ENCODE peak calls at places on chromosome 3, in six cellular contexts. One of them, this sample, is unnamed.
A peak's percentile ranks its signal among the peaks of the same experiment; 100 is the strongest.

GRCh38 chr3:27880969-27881892 is 159.1 kb upstream of the EOMES start:
- DNase-seq in IMR-90: no peak
- DNase-seq in H1: no peak
- DNase-seq in H9: no peak
- DNase-seq in trophoblast cell: no peak
- DNase-seq in mesenchymal stem cell: no peak
- DNase-seq in this sample: no peak

GRCh38 chr3:140093742-140094141 is 158.8 kb downstream of the CLSTN2 start:
- DNase-seq in IMR-90: peak; percentile 46
- DNase-seq in H1: no peak
- DNase-seq in H9: no peak
- DNase-seq in trophoblast cell: no peak
- DNase-seq in mesenchymal stem cell: no peak
- DNase-seq in this sample: no peak

GRCh38 chr3:15892828-15893227 is 95.0 kb upstream of the ANKRD28 start:
- DNase-seq in IMR-90: peak; percentile 81
- DNase-seq in H1: no peak
- DNase-seq in H9: no peak
- DNase-seq in trophoblast cell: no peak
- DNase-seq in mesenchymal stem cell: no peak
- DNase-seq in this sample: no peak

GRCh38 chr3:4506559-4507009 is 13.4 kb downstream of the ITPR1 start:
- DNase-seq in IMR-90: no peak
- DNase-seq in H1: no peak
- DNase-seq in H9: no peak
- DNase-seq in trophoblast cell: no peak
- DNase-seq in mesenchymal stem cell: no peak
- DNase-seq in this sample: no peak

GRCh38 chr3:163726125-163726524 is 1352.2 kb downstream of the SI start:
- DNase-seq in IMR-90: no peak
- DNase-seq in H1: no peak
- DNase-seq in H9: no peak
- DNase-seq in trophoblast cell: no peak
- DNase-seq in mesenchymal stem cell: no peak
- DNase-seq in this sample: no peak

GRCh38 chr3:106528932-106529331 is 660.1 kb upstream of the CBLB start:
- DNase-seq in IMR-90: no peak
- DNase-seq in H1: no peak
- DNase-seq in H9: no peak
- DNase-seq in trophoblast cell: no peak
- DNase-seq in mesenchymal stem cell: no peak
- DNase-seq in this sample: no peak

GRCh38 chr3:73141531-73141930 is 80.1 kb downstream of the EBLN2 start:
- DNase-seq in IMR-90: no peak
- DNase-seq in H1: no peak
- DNase-seq in H9: no peak
- DNase-seq in trophoblast cell: no peak
- DNase-seq in mesenchymal stem cell: no peak
- DNase-seq in this sample: no peak

GRCh38 chr3:176987901-176988300 is 209.4 kb downstream of the TBL1XR1 start:
- DNase-seq in IMR-90: peak; percentile 48
- DNase-seq in H1: no peak
- DNase-seq in H9: no peak
- DNase-seq in trophoblast cell: no peak
- DNase-seq in mesenchymal stem cell: peak; percentile 16
- DNase-seq in this sample: no peak

GRCh38 chr3:36911990-36912804 is 32.7 kb downstream of the TRANK1 start:
- DNase-seq in IMR-90: peak; percentile 94
- DNase-seq in H1: no peak
- DNase-seq in H9: no peak
- DNase-seq in trophoblast cell: no peak
- DNase-seq in mesenchymal stem cell: peak; percentile 93
- DNase-seq in this sample: no peak

GRCh38 chr3:148816971-148817519 is 10.6 kb upstream of the CPB1 start:
- DNase-seq in IMR-90: no peak
- DNase-seq in H1: no peak
- DNase-seq in H9: no peak
- DNase-seq in trophoblast cell: no peak
- DNase-seq in mesenchymal stem cell: no peak
- DNase-seq in this sample: no peak

GRCh38 chr3:183766107-183766506 is 59.3 kb downstream of the MAP6D1 start:
- DNase-seq in IMR-90: no peak
- DNase-seq in H1: no peak
- DNase-seq in H9: no peak
- DNase-seq in trophoblast cell: no peak
- DNase-seq in mesenchymal stem cell: no peak
- DNase-seq in this sample: no peak

GRCh38 chr3:10398341-10398740 is 77.4 kb upstream of the SEC13 start:
- DNase-seq in IMR-90: no peak
- DNase-seq in H1: no peak
- DNase-seq in H9: no peak
- DNase-seq in trophoblast cell: no peak
- DNase-seq in mesenchymal stem cell: no peak
- DNase-seq in this sample: no peak

GRCh38 chr3:166085164-166085830 is 248.1 kb upstream of the BCHE start:
- DNase-seq in IMR-90: no peak
- DNase-seq in H1: no peak
- DNase-seq in H9: no peak
- DNase-seq in trophoblast cell: no peak
- DNase-seq in mesenchymal stem cell: no peak
- DNase-seq in this sample: no peak

GRCh38 chr3:139524841-139525538 is 14.6 kb downstream of the RBP1 start:
- DNase-seq in IMR-90: no peak
- DNase-seq in H1: peak; percentile 37
- DNase-seq in H9: no peak
- DNase-seq in trophoblast cell: no peak
- DNase-seq in mesenchymal stem cell: no peak
- DNase-seq in this sample: no peak

GRCh38 chr3:36764704-36765038 is 318 bp upstream of the DCLK3 start:
- DNase-seq in IMR-90: no peak
- DNase-seq in H1: no peak
- DNase-seq in H9: no peak
- DNase-seq in trophoblast cell: no peak
- DNase-seq in mesenchymal stem cell: no peak
- DNase-seq in this sample: no peak

GRCh38 chr3:129382366-129382765 is 46.1 kb downstream of the EFCAB12 start:
- DNase-seq in IMR-90: no peak
- DNase-seq in H1: no peak
- DNase-seq in H9: no peak
- DNase-seq in trophoblast cell: no peak
- DNase-seq in mesenchymal stem cell: no peak
- DNase-seq in this sample: no peak

GRCh38 chr3:74623261-74623836 is 8.9 kb upstream of the CNTN3 start:
- DNase-seq in IMR-90: no peak
- DNase-seq in H1: no peak
- DNase-seq in H9: no peak
- DNase-seq in trophoblast cell: no peak
- DNase-seq in mesenchymal stem cell: no peak
- DNase-seq in this sample: no peak

GRCh38 chr3:98445949-98446406 is 17.0 kb upstream of the OR5K1 start:
- DNase-seq in IMR-90: no peak
- DNase-seq in H1: no peak
- DNase-seq in H9: no peak
- DNase-seq in trophoblast cell: no peak
- DNase-seq in mesenchymal stem cell: no peak
- DNase-seq in this sample: peak; percentile 1

GRCh38 chr3:4228295-4228694 is 74.9 kb upstream of the SETMAR start:
- DNase-seq in IMR-90: no peak
- DNase-seq in H1: no peak
- DNase-seq in H9: no peak
- DNase-seq in trophoblast cell: no peak
- DNase-seq in mesenchymal stem cell: no peak
- DNase-seq in this sample: no peak

GRCh38 chr3:126349071-126349470 is 8.1 kb downstream of the KLF15 start:
- DNase-seq in IMR-90: no peak
- DNase-seq in H1: no peak
- DNase-seq in H9: no peak
- DNase-seq in trophoblast cell: no peak
- DNase-seq in mesenchymal stem cell: no peak
- DNase-seq in this sample: no peak

GRCh38 chr3:52685285-52685704 is 418 bp downstream of the PBRM1 start:
- DNase-seq in IMR-90: no peak
- DNase-seq in H1: no peak
- DNase-seq in H9: peak; percentile 84
- DNase-seq in trophoblast cell: peak; percentile 88
- DNase-seq in mesenchymal stem cell: peak; percentile 75
- DNase-seq in this sample: no peak

GRCh38 chr3:45552031-45552772 is 42.3 kb upstream of the LIMD1 start:
- DNase-seq in IMR-90: no peak
- DNase-seq in H1: no peak
- DNase-seq in H9: no peak
- DNase-seq in trophoblast cell: no peak
- DNase-seq in mesenchymal stem cell: no peak
- DNase-seq in this sample: no peak

GRCh38 chr3:37945803-37946530 is 44.6 kb upstream of the VILL start:
- DNase-seq in IMR-90: peak; percentile 67
- DNase-seq in H1: peak; percentile 42
- DNase-seq in H9: no peak
- DNase-seq in trophoblast cell: peak; percentile 85
- DNase-seq in mesenchymal stem cell: peak; percentile 82
- DNase-seq in this sample: no peak

GRCh38 chr3:192906940-192907339 is 10.7 kb downstream of the MB21D2 start:
- DNase-seq in IMR-90: no peak
- DNase-seq in H1: no peak
- DNase-seq in H9: no peak
- DNase-seq in trophoblast cell: peak; percentile 32
- DNase-seq in mesenchymal stem cell: peak; percentile 83
- DNase-seq in this sample: no peak

GRCh38 chr3:192905980-192906678 is 11.5 kb downstream of the MB21D2 start:
- DNase-seq in IMR-90: no peak
- DNase-seq in H1: no peak
- DNase-seq in H9: no peak
- DNase-seq in trophoblast cell: no peak
- DNase-seq in mesenchymal stem cell: no peak
- DNase-seq in this sample: no peak

GRCh38 chr3:192907784-192908183 is 9.9 kb downstream of the MB21D2 start:
- DNase-seq in IMR-90: no peak
- DNase-seq in H1: no peak
- DNase-seq in H9: no peak
- DNase-seq in trophoblast cell: peak; percentile 74
- DNase-seq in mesenchymal stem cell: peak; percentile 65
- DNase-seq in this sample: no peak

GRCh38 chr3:192902481-192903023 is 15.1 kb downstream of the MB21D2 start:
- DNase-seq in IMR-90: no peak
- DNase-seq in H1: no peak
- DNase-seq in H9: no peak
- DNase-seq in trophoblast cell: no peak
- DNase-seq in mesenchymal stem cell: no peak
- DNase-seq in this sample: no peak

GRCh38 chr3:192904632-192905289 is 12.9 kb downstream of the MB21D2 start:
- DNase-seq in IMR-90: no peak
- DNase-seq in H1: no peak
- DNase-seq in H9: no peak
- DNase-seq in trophoblast cell: no peak
- DNase-seq in mesenchymal stem cell: no peak
- DNase-seq in this sample: no peak
- H3K4me2 ChIP-seq in IMR-90: no peak overlapping the region
- H3K4me2 ChIP-seq in H1: no peak overlapping the region
- H3K4me2 ChIP-seq in H9: no peak overlapping the region
- H3K4me2 ChIP-seq in trophoblast cell: no peak overlapping the region
- H3K4me2 ChIP-seq in mesenchymal stem cell: no peak overlapping the region
- H3K4me2 ChIP-seq in this sample: no peak overlapping the region

GRCh38 chr3:188233320-188233719 is 79.4 kb downstream of the LPP start:
- DNase-seq in IMR-90: peak; percentile 78
- DNase-seq in H1: no peak
- DNase-seq in H9: no peak
- DNase-seq in trophoblast cell: no peak
- DNase-seq in mesenchymal stem cell: no peak
- DNase-seq in this sample: no peak

GRCh38 chr3:188239577-188239976 is 85.6 kb downstream of the LPP start:
- DNase-seq in IMR-90: no peak
- DNase-seq in H1: no peak
- DNase-seq in H9: no peak
- DNase-seq in trophoblast cell: no peak
- DNase-seq in mesenchymal stem cell: no peak
- DNase-seq in this sample: no peak

GRCh38 chr3:188234172-188234571 is 80.2 kb downstream of the LPP start:
- DNase-seq in IMR-90: peak; percentile 76
- DNase-seq in H1: no peak
- DNase-seq in H9: no peak
- DNase-seq in trophoblast cell: no peak
- DNase-seq in mesenchymal stem cell: peak; percentile 48
- DNase-seq in this sample: no peak

GRCh38 chr3:188239035-188239434 is 85.1 kb downstream of the LPP start:
- DNase-seq in IMR-90: no peak
- DNase-seq in H1: no peak
- DNase-seq in H9: no peak
- DNase-seq in trophoblast cell: no peak
- DNase-seq in mesenchymal stem cell: no peak
- DNase-seq in this sample: no peak

GRCh38 chr3:188236241-188236640 is 82.3 kb downstream of the LPP start:
- DNase-seq in IMR-90: no peak
- DNase-seq in H1: no peak
- DNase-seq in H9: no peak
- DNase-seq in trophoblast cell: no peak
- DNase-seq in mesenchymal stem cell: no peak
- DNase-seq in this sample: no peak
- H3K14ac ChIP-seq in IMR-90: peak overlapping the region; percentile 59
- H3K14ac ChIP-seq in H1: no peak overlapping the region
- H3K14ac ChIP-seq in H9: no peak overlapping the region
- H3K14ac ChIP-seq in trophoblast cell: no peak overlapping the region
- H3K14ac ChIP-seq in mesenchymal stem cell: no peak overlapping the region
- H3K14ac ChIP-seq in this sample: no peak overlapping the region

DNA sequence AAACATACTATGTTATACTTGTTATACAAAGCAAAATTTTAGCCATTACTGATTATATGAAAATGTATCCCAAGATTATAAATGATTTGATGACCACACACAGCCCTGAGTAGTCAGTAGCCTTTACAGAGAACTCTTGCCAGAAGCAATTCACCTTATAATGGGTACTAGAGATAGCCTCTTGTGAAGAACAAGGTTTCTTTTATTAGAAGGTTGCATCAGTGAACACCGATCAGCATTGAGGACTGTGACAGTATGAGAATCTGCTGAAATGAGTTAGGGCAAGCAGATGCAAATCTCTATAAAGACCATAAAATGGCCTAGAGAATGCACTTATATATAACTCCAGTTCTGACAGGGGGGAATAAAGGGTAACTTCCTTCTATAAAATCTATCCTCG is 10.1 kb downstream of the CDC25A start:
- DNase-seq in IMR-90: no peak
- DNase-seq in H1: no peak
- DNase-seq in H9: no peak
- DNase-seq in trophoblast cell: no peak
- DNase-seq in mesenchymal stem cell: no peak
- DNase-seq in this sample: no peak
- H4K91ac ChIP-seq in IMR-90: no peak overlapping the region
- H4K91ac ChIP-seq in H1: no peak overlapping the region
- H4K91ac ChIP-seq in H9: no peak overlapping the region
- H4K91ac ChIP-seq in trophoblast cell: no peak overlapping the region
- H4K91ac ChIP-seq in mesenchymal stem cell: no peak overlapping the region
- H4K91ac ChIP-seq in this sample: no peak overlapping the region

DNA sequence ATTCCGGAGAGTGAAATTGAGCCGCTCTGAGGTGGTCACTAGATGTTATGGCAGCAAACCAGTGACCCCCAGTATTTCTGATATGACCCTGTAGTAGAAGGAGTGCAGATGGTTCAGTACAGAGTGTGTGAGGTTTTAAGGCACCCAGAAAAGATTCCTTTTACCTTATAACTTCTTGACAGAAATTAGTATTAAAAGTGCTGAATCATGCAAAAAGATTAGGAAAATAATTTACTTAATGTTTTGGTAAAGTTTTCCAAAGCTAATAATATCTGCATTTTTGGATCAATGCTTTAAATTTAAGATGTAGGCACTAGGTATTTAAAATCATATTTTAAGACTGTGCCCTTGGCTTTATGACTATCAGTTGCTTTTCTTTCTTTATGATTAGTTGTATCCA is 241.8 kb upstream of the TOPAZ1 start:
- DNase-seq in IMR-90: no peak
- DNase-seq in H1: no peak
- DNase-seq in H9: no peak
- DNase-seq in trophoblast cell: no peak
- DNase-seq in mesenchymal stem cell: no peak
- DNase-seq in this sample: no peak
- H3K4me2 ChIP-seq in IMR-90: no peak overlapping the region
- H3K4me2 ChIP-seq in H1: peak overlapping the region; percentile 100
- H3K4me2 ChIP-seq in H9: peak overlapping the region; percentile 75
- H3K4me2 ChIP-seq in trophoblast cell: peak overlapping the region; percentile 76
- H3K4me2 ChIP-seq in mesenchymal stem cell: peak overlapping the region; percentile 83
- H3K4me2 ChIP-seq in this sample: no peak overlapping the region

This sample was measured in neuronal stem cell.